ENCODE peak calls at places on chromosomes 1 and 21, in eight cellular contexts. One of them, this sample, is unnamed.
A peak's percentile ranks its signal among the peaks of the same experiment; 100 is the strongest.

GRCh38 chr1:29679316-29679715 is 443.0 kb downstream of the PTPRU start:
- DNase-seq in activated CD4-positive, CD25-positive, alpha-beta regulatory T cell: no peak
- DNase-seq in T1000: no peak
- DNase-seq in activated effector memory CD4-positive, alpha-beta T cell treated with Interleukin-2 at 50 U/mL for 16 hours: no peak
- DNase-seq in NCI-H2171: no peak
- DNase-seq in islet precursor cell: no peak
- DNase-seq in transverse colon: no peak
- DNase-seq in WTC11: no peak
- DNase-seq in this sample: no peak

GRCh38 chr21:45560106-45561021 is 18.1 kb upstream of the SLC19A1 start:
- DNase-seq in activated CD4-positive, CD25-positive, alpha-beta regulatory T cell: no peak
- DNase-seq in T1000: no peak
- DNase-seq in activated effector memory CD4-positive, alpha-beta T cell treated with Interleukin-2 at 50 U/mL for 16 hours: no peak
- DNase-seq in WTC11: no peak
- DNase-seq in islet precursor cell: peak; percentile 47
- DNase-seq in transverse colon: no peak
- DNase-seq in NCI-H2171: no peak
- DNase-seq in this sample: no peak

GRCh38 chr1:61757945-61758344 is 15.7 kb downstream of the PATJ start:
- DNase-seq in transverse colon: no peak
- DNase-seq in WTC11: no peak
- DNase-seq in activated effector memory CD4-positive, alpha-beta T cell treated with Interleukin-2 at 50 U/mL for 16 hours: no peak
- DNase-seq in T1000: no peak
- DNase-seq in islet precursor cell: no peak
- DNase-seq in NCI-H2171: no peak
- DNase-seq in activated CD4-positive, CD25-positive, alpha-beta regulatory T cell: no peak
- DNase-seq in this sample: no peak

GRCh38 chr1:231016966-231017365 is 23.1 kb downstream of the FAM89A start:
- DNase-seq in transverse colon: no peak
- DNase-seq in NCI-H2171: no peak
- DNase-seq in T1000: no peak
- DNase-seq in activated CD4-positive, CD25-positive, alpha-beta regulatory T cell: no peak
- DNase-seq in islet precursor cell: no peak
- DNase-seq in WTC11: no peak
- DNase-seq in activated effector memory CD4-positive, alpha-beta T cell treated with Interleukin-2 at 50 U/mL for 16 hours: no peak
- DNase-seq in this sample: no peak

GRCh38 chr1:234601217-234602017 is 8.6 kb downstream of the IRF2BP2 start:
- DNase-seq in WTC11: no peak
- DNase-seq in T1000: no peak
- DNase-seq in activated effector memory CD4-positive, alpha-beta T cell treated with Interleukin-2 at 50 U/mL for 16 hours: no peak
- DNase-seq in transverse colon: peak; percentile 42
- DNase-seq in activated CD4-positive, CD25-positive, alpha-beta regulatory T cell: no peak
- DNase-seq in NCI-H2171: no peak
- DNase-seq in islet precursor cell: no peak
- DNase-seq in this sample: no peak

GRCh38 chr1:218479436-218480115 is 134.4 kb downstream of the TGFB2 start:
- DNase-seq in T1000: no peak
- DNase-seq in transverse colon: no peak
- DNase-seq in activated CD4-positive, CD25-positive, alpha-beta regulatory T cell: no peak
- DNase-seq in activated effector memory CD4-positive, alpha-beta T cell treated with Interleukin-2 at 50 U/mL for 16 hours: no peak
- DNase-seq in WTC11: no peak
- DNase-seq in NCI-H2171: no peak
- DNase-seq in islet precursor cell: peak; percentile 59
- DNase-seq in this sample: no peak

GRCh38 chr1:230105754-230106625 is 39.0 kb downstream of the GALNT2 start:
- DNase-seq in activated CD4-positive, CD25-positive, alpha-beta regulatory T cell: no peak
- DNase-seq in NCI-H2171: no peak
- DNase-seq in islet precursor cell: no peak
- DNase-seq in WTC11: no peak
- DNase-seq in activated effector memory CD4-positive, alpha-beta T cell treated with Interleukin-2 at 50 U/mL for 16 hours: no peak
- DNase-seq in T1000: peak; percentile 28
- DNase-seq in transverse colon: no peak
- DNase-seq in this sample: no peak

GRCh38 chr1:179175011-179175934 is 54.2 kb downstream of the ABL2 start:
- DNase-seq in islet precursor cell: peak; percentile 87
- DNase-seq in WTC11: no peak
- DNase-seq in T1000: no peak
- DNase-seq in activated CD4-positive, CD25-positive, alpha-beta regulatory T cell: no peak
- DNase-seq in activated effector memory CD4-positive, alpha-beta T cell treated with Interleukin-2 at 50 U/mL for 16 hours: no peak
- DNase-seq in transverse colon: no peak
- DNase-seq in NCI-H2171: no peak
- DNase-seq in this sample: no peak

This sample was measured in HS-27A.